ENCODE peak calls at places on chromosomes 7 and 10, in eight cellular contexts. O is A549, H is heart left ventricle, K is kidney, N is mesendoderm, D is GM23248, Q is heart right ventricle, W is mammary epithelial cell. U is an unnamed sample.
A peak's percentile ranks its signal among the peaks of the same experiment; 100 is the strongest.

GRCh38 chr10:3955493-3955892 is 170.5 kb upstream of the KLF6 start:
- DNase-seq in O (no peak), H (no peak), K (no peak), N (peak; percentile 80), D (no peak), Q (no peak), W (no peak), U (peak; percentile 24)

GRCh38 chr10:18179901-18180300 is 39.7 kb downstream of the CACNB2 start:
- DNase-seq in O (no peak), H (peak; percentile 44), K (no peak), N (no peak), D (peak; percentile 88), Q (peak; percentile 50), W (no peak), U (peak; percentile 90)

GRCh38 chr7:9645756-9646155 is 1212.3 kb downstream of the NXPH1 start:
- DNase-seq in O (no peak), H (no peak), K (no peak), N (no peak), D (no peak), Q (no peak), W (no peak), U (peak; percentile 72)

GRCh38 chr10:68231106-68231901 is 609 bp downstream of the ATOH7 start:
- DNase-seq in O (peak; percentile 92), H (peak; percentile 65), K (peak; percentile 84), N (peak; percentile 85), D (peak; percentile 87), Q (peak; percentile 43), W (peak; percentile 55), U (peak; percentile 72)

GRCh38 chr7:42055171-42055570 is 181.8 kb downstream of the GLI3 start:
- DNase-seq in O (no peak), H (no peak), K (no peak), N (no peak), D (no peak), Q (no peak), W (no peak), U (peak; percentile 75)

GRCh38 chr10:101071266-101071884 is 9.6 kb downstream of the KAZALD1 start:
- DNase-seq in O (no peak), H (no peak), K (no peak), N (no peak), D (peak; percentile 82), Q (no peak), W (no peak), U (peak; percentile 76)

GRCh38 chr10:120514035-120514620 is 57.1 kb downstream of the PLPP4 start:
- DNase-seq in O (no peak), H (no peak), K (no peak), N (peak; percentile 84), D (peak; percentile 54), Q (peak; percentile 13), W (peak; percentile 35), U (no peak)

GRCh38 chr10:133100706-133101463 is 13.2 kb downstream of the ADGRA1 start:
- DNase-seq in O (no peak), H (no peak), K (no peak), N (peak; percentile 94), D (peak; percentile 30), Q (no peak), W (no peak), U (no peak)

GRCh38 chr7:99478464-99479440 is 6.1 kb downstream of the ZNF789 start:
- DNase-seq in O (no peak), H (no peak), K (no peak), N (no peak), D (peak; percentile 45), Q (no peak), W (no peak), U (no peak)

GRCh38 chr7:22125436-22125835 is 179.7 kb upstream of the CDCA7L start:
- DNase-seq in O (no peak), H (no peak), K (no peak), N (no peak), D (no peak), Q (no peak), W (no peak), U (no peak)

GRCh38 chr7:125279956-125280355 is 350.3 kb upstream of the POT1 start:
- DNase-seq in O (no peak), H (no peak), K (no peak), N (peak; percentile 31), D (no peak), Q (no peak), W (no peak), U (no peak)

GRCh38 chr10:81081887-81082620 is 544.4 kb downstream of the SH2D4B start:
- DNase-seq in O (no peak), H (no peak), K (no peak), N (peak; percentile 75), D (no peak), Q (no peak), W (peak; percentile 0), U (no peak)

GRCh38 chr10:75096749-75097148 is 14.7 kb upstream of the SAMD8 start:
- DNase-seq in O (no peak), H (no peak), K (no peak), N (no peak), D (no peak), Q (no peak), W (peak; percentile 21), U (no peak)

GRCh38 chr7:130390486-130390885 is 10.2 kb downstream of the CPA1 start:
- DNase-seq in O (no peak), H (no peak), K (no peak), N (no peak), D (no peak), Q (no peak), W (no peak), U (no peak)

GRCh38 chr10:85976267-85976793 is 390.3 kb downstream of the GRID1 start:
- DNase-seq in O (no peak), H (no peak), K (no peak), N (peak; percentile 60), D (no peak), Q (no peak), W (no peak), U (no peak)

GRCh38 chr10:20616918-20617801 is 280.0 kb downstream of the NEBL start:
- DNase-seq in O (no peak), H (peak; percentile 19), K (no peak), N (no peak), D (no peak), Q (no peak), W (no peak), U (no peak)

GRCh38 chr7:47404005-47404404 is 177.9 kb downstream of the TNS3 start:
- DNase-seq in O (no peak), H (no peak), K (no peak), N (no peak), D (peak; percentile 69), Q (no peak), W (peak; percentile 73), U (no peak)

GRCh38 chr7:135001390-135002165 is 15.3 kb downstream of the AGBL3 start:
- DNase-seq in O (no peak), H (no peak), K (no peak), N (no peak), D (peak; percentile 35), Q (no peak), W (no peak), U (no peak)

GRCh38 chr10:77553966-77554365 is 83.6 kb downstream of the KCNMA1 start:
- DNase-seq in O (no peak), H (no peak), K (no peak), N (no peak), D (no peak), Q (no peak), W (peak; percentile 46), U (no peak)

GRCh38 chr10:28661035-28661434 is 16.3 kb upstream of the BAMBI start:
- DNase-seq in O (no peak), H (no peak), K (no peak), N (no peak), D (peak; percentile 91), Q (no peak), W (peak; percentile 68), U (peak; percentile 86)

GRCh38 chr7:13262929-13263530 is 575.6 kb downstream of the ARL4A start:
- DNase-seq in O (peak; percentile 13), H (no peak), K (no peak), N (peak; percentile 28), D (peak; percentile 63), Q (no peak), W (peak; percentile 10), U (peak; percentile 71)

GRCh38 chr10:110395350-110396283 is 90.9 kb upstream of the SMNDC1 start:
- DNase-seq in O (peak; percentile 79), H (no peak), K (peak; percentile 75), N (peak; percentile 59), D (peak; percentile 81), Q (peak; percentile 58), W (peak; percentile 97), U (peak; percentile 98)

GRCh38 chr7:127927339-127927679 is 103.9 kb downstream of the LRRC4 start:
- DNase-seq in O (no peak), H (no peak), K (no peak), N (no peak), D (no peak), Q (no peak), W (no peak), U (peak; percentile 47)

GRCh38 chr10:121734517-121735137 is 136.4 kb upstream of the FGFR2 start:
- DNase-seq in O (peak; percentile 44), H (no peak), K (no peak), N (no peak), D (peak; percentile 49), Q (no peak), W (peak; percentile 10), U (no peak)
- H3K4me1 ChIP-seq in O (peaks cover 4% of the 10 kb centered on the region), H (peaks cover 3% of the 10 kb centered on the region), K (no peaks in the 10 kb centered on the region), N (no peaks in the 10 kb centered on the region), D (no peaks in the 10 kb centered on the region), Q (peaks cover 5% of the 10 kb centered on the region), W (no peaks in the 10 kb centered on the region), U (no peaks in the 10 kb centered on the region)

GRCh38 chr7:104979167-104979841 is 34.7 kb upstream of the KMT2E start:
- DNase-seq in O (no peak), H (no peak), K (no peak), N (peak; percentile 77), D (peak; percentile 81), Q (no peak), W (peak; percentile 28), U (peak; percentile 83)
- H3K4me1 ChIP-seq in O (peaks cover 22% of the 10 kb centered on the region), H (no peaks in the 10 kb centered on the region), K (peaks cover 22% of the 10 kb centered on the region), N (peaks cover 15% of the 10 kb centered on the region), D (peaks cover 74% of the 10 kb centered on the region), Q (peaks cover 48% of the 10 kb centered on the region), W (peaks cover 46% of the 10 kb centered on the region), U (peaks cover 42% of the 10 kb centered on the region)

GRCh38 chr10:97542169-97543024 is 30.2 kb upstream of the ANKRD2 start:
- DNase-seq in O (peak; percentile 83), H (peak; percentile 74), K (peak; percentile 84), N (peak; percentile 94), D (peak; percentile 95), Q (peak; percentile 83), W (peak; percentile 96), U (peak; percentile 99)
- H3K4me1 ChIP-seq in O (peaks cover 60% of the 10 kb centered on the region), H (no peaks in the 10 kb centered on the region), K (peaks cover 24% of the 10 kb centered on the region), N (peaks cover 7% of the 10 kb centered on the region), D (peaks cover 65% of the 10 kb centered on the region), Q (peaks cover 53% of the 10 kb centered on the region), W (peaks cover 58% of the 10 kb centered on the region), U (peaks cover 47% of the 10 kb centered on the region)

GRCh38 chr10:508726-509125 is 180.7 kb downstream of the DIP2C start:
- DNase-seq in O (no peak), H (no peak), K (no peak), N (no peak), D (no peak), Q (no peak), W (no peak), U (no peak)

GRCh38 chr10:507908-508444 is 181.5 kb downstream of the DIP2C start:
- DNase-seq in O (no peak), H (no peak), K (no peak), N (no peak), D (no peak), Q (no peak), W (no peak), U (no peak)

GRCh38 chr10:505459-505858 is 184.0 kb downstream of the DIP2C start:
- DNase-seq in O (no peak), H (no peak), K (peak; percentile 10), N (no peak), D (no peak), Q (no peak), W (no peak), U (no peak)

GRCh38 chr10:506451-507354 is 182.8 kb downstream of the DIP2C start:
- DNase-seq in O (no peak), H (no peak), K (peak; percentile 39), N (peak; percentile 71), D (no peak), Q (no peak), W (no peak), U (no peak)

GRCh38 chr10:507355-507699 is 182.1 kb downstream of the DIP2C start:
- DNase-seq in O (no peak), H (no peak), K (peak; percentile 32), N (no peak), D (no peak), Q (no peak), W (no peak), U (no peak)
- H3K4me1 ChIP-seq in O (no peaks in the 10 kb centered on the region), H (no peaks in the 10 kb centered on the region), K (no peaks in the 10 kb centered on the region), N (no peaks in the 10 kb centered on the region), D (peaks cover 7% of the 10 kb centered on the region), Q (peaks cover 13% of the 10 kb centered on the region), W (no peaks in the 10 kb centered on the region), U (peaks cover 6% of the 10 kb centered on the region)